ENCODE peak calls at places on chromosomes 3 and 15, in five cellular contexts. N is stimulated activated naive B cell treated with anti-CD40 and anti-IgM and Interleukin-4, amounts not matched to agents 10 μg/mL and 1 μg/mL and 100 μg/mL, for 72 hours; F is activated CD8-positive, alpha-beta T cell treated with anti-CD3 and anti-CD28 coated beads for 36 hours; B is NCI-H2081; X is breast epithelium. D is an unnamed sample.

GRCh38 chr3:185152433-185153169 is at the start of gene C3orf70:
- DNase-seq in N (peak), F (peak), X (no peak), B (peak), D (peak)

GRCh38 chr3:177410734-177411133 is 213.5 kb upstream of the TBL1XR1 start:
- DNase-seq in X (no peak), N (no peak), B (peak), F (peak), D (no peak)

GRCh38 chr3:194277547-194278091 is 73.5 kb downstream of the CPN2 start:
- DNase-seq in X (peak), N (no peak), B (no peak), F (no peak), D (no peak)

GRCh38 chr15:48855501-48856440 is 22.2 kb upstream of the EID1 start:
- DNase-seq in N (no peak), F (no peak), X (no peak), B (peak), D (no peak)

GRCh38 chr15:68154923-68155559 is 50.1 kb downstream of the CALML4 start:
- DNase-seq in B (peak), F (peak), X (no peak), N (peak), D (peak)

GRCh38 chr3:62084558-62084957 is 288.8 kb downstream of the FEZF2 start:
- DNase-seq in F (no peak), X (no peak), B (no peak), N (no peak), D (peak)

GRCh38 chr3:30511524-30512278 is 94.7 kb upstream of the TGFBR2 start:
- DNase-seq in B (no peak), N (no peak), X (peak), F (peak), D (no peak)

GRCh38 chr3:103787879-103788278 is 1353.1 kb downstream of the ZPLD1 start:
- DNase-seq in F (no peak), B (no peak), X (no peak), N (no peak), D (no peak)

GRCh38 chr3:169668957-169669681 is 5.6 kb upstream of the MECOM start:
- DNase-seq in B (peak), F (peak), X (no peak), N (peak), D (peak)

GRCh38 chr15:48592221-48592731 is 53.2 kb downstream of the FBN1 start:
- DNase-seq in F (no peak), X (no peak), B (no peak), N (no peak), D (no peak)

GRCh38 chr15:99180287-99180962 is 69.0 kb downstream of the TTC23 start:
- DNase-seq in N (no peak), X (no peak), B (no peak), F (no peak), D (no peak)

GRCh38 chr3:120102674-120103073 is 8.4 kb upstream of the GSK3B start:
- DNase-seq in B (peak), F (no peak), N (no peak), X (no peak), D (peak)

GRCh38 chr3:177753498-177754155 is 556.3 kb upstream of the TBL1XR1 start:
- DNase-seq in X (no peak), B (no peak), F (no peak), N (no peak), D (no peak)

GRCh38 chr15:92421980-92422379 is 28.3 kb downstream of the ST8SIA2 start:
- DNase-seq in X (no peak), N (no peak), F (no peak), B (no peak), D (no peak)

GRCh38 chr15:29656636-29657475 is 165.4 kb downstream of the TJP1 start:
- DNase-seq in N (no peak), F (no peak), X (no peak), B (no peak), D (no peak)

GRCh38 chr3:37622999-37623883 is 238.4 kb upstream of the CTDSPL start:
- DNase-seq in B (no peak), X (no peak), N (no peak), F (no peak), D (no peak)

GRCh38 chr3:50121416-50122032 is 32.8 kb downstream of the RBM5 start:
- DNase-seq in X (peak), B (peak), N (peak), F (peak), D (peak)

GRCh38 chr3:57017481-57017880 is 43.0 kb upstream of the SPATA12 start:
- DNase-seq in B (no peak), X (no peak), N (no peak), F (no peak), D (no peak)

GRCh38 chr3:99789322-99789721 is 28.3 kb upstream of the CMSS1 start:
- DNase-seq in B (peak), X (no peak), N (no peak), F (peak), D (peak)

GRCh38 chr15:85764649-85765277 is 30.0 kb downstream of the KLHL25 start:
- DNase-seq in N (no peak), X (no peak), F (no peak), B (no peak), D (no peak)

GRCh38 chr15:88419830-88420229 is 47.4 kb downstream of the MRPL46 start:
- DNase-seq in X (no peak), B (no peak), F (peak), N (no peak), D (no peak)

GRCh38 chr15:101490922-101491738 is 1.6 kb upstream of the PCSK6 start:
- DNase-seq in X (no peak), B (no peak), F (no peak), N (no peak), D (no peak)

D was measured in NCI-H2171.